ENCODE peak calls at places on chromosome 2, in six cellular contexts. W is HS-5, E is NCI-H2029, K is nephron progenitor cell, C is activated T-cell treated with anti-CD3 and anti-CD28 coated beads for 24 hours, A is KBM-7. L is an unnamed sample.

GRCh38 chr2:105866439-105867170 is 121.9 kb downstream of the NCK2 start:
- DNase-seq in W (no peak), E (no peak), C (no peak), A (peak), K (no peak), L (no peak)

GRCh38 chr2:238169021-238169707 is 10.4 kb downstream of the ERFE start:
- DNase-seq in W (peak), A (no peak), K (no peak), E (no peak), C (no peak), L (no peak)

GRCh38 chr2:135667045-135667444 is 74.6 kb upstream of the UBXN4 start:
- DNase-seq in C (no peak), K (no peak), A (peak), E (no peak), W (no peak), L (no peak)

GRCh38 chr2:182129188-182129707 is 143.6 kb downstream of the PPP1R1C start:
- DNase-seq in E (no peak), C (no peak), A (no peak), W (no peak), K (no peak), L (no peak)

GRCh38 chr2:239930378-239930777 is 94.8 kb downstream of the NDUFA10 start:
- DNase-seq in E (no peak), W (no peak), K (no peak), A (no peak), C (no peak), L (no peak)

GRCh38 chr2:206989306-206989705 is 50.0 kb downstream of the CPO start:
- DNase-seq in E (peak), C (no peak), W (no peak), K (peak), A (peak), L (no peak)

GRCh38 chr2:134401081-134401497 is 147.2 kb downstream of the MGAT5 start:
- DNase-seq in C (no peak), K (no peak), E (no peak), W (no peak), A (no peak), L (no peak)

GRCh38 chr2:138201326-138201725 is 237.1 kb downstream of the HNMT start:
- DNase-seq in A (no peak), C (no peak), W (no peak), K (no peak), E (no peak), L (no peak)

GRCh38 chr2:55364189-55365055 is 55.2 kb downstream of the CCDC88A start:
- DNase-seq in C (no peak), E (no peak), A (no peak), K (no peak), W (peak), L (no peak)

GRCh38 chr2:63101954-63102353 is 51.3 kb downstream of the OTX1 start:
- DNase-seq in C (no peak), A (no peak), K (no peak), E (no peak), W (no peak), L (no peak)

GRCh38 chr2:238505119-238505891 is 78.6 kb downstream of the ASB1 start:
- DNase-seq in C (no peak), E (no peak), K (no peak), A (no peak), W (no peak), L (no peak)

GRCh38 chr2:168192143-168192785 is 55.1 kb downstream of the STK39 start:
- DNase-seq in K (no peak), E (no peak), W (no peak), A (no peak), C (no peak), L (no peak)

GRCh38 chr2:191321861-191322662 is 76.9 kb downstream of the MYO1B start:
- DNase-seq in A (peak), E (no peak), C (no peak), K (no peak), W (peak), L (no peak)

GRCh38 chr2:105919826-105920225 is 175.1 kb downstream of the NCK2 start:
- DNase-seq in K (peak), W (no peak), E (peak), C (peak), A (peak), L (peak)

GRCh38 chr2:37367984-37368383 is 23.6 kb downstream of the QPCT start:
- DNase-seq in W (no peak), C (no peak), E (no peak), K (no peak), A (no peak), L (no peak)

GRCh38 chr2:160920791-160921303 is 239.4 kb upstream of the TANK start:
- DNase-seq in A (no peak), C (no peak), E (no peak), W (peak), K (peak), L (no peak)

GRCh38 chr2:58992062-58992736 is 751.1 kb upstream of the FANCL start:
- DNase-seq in K (no peak), A (no peak), C (no peak), W (no peak), E (no peak), L (no peak)

GRCh38 chr2:210442869-210443268 is 33.7 kb downstream of the LANCL1 start:
- DNase-seq in K (no peak), A (peak), C (no peak), W (no peak), E (no peak), L (no peak)

GRCh38 chr2:101717041-101717817 is 19.7 kb downstream of the MAP4K4 start:
- DNase-seq in W (no peak), E (no peak), K (no peak), C (no peak), A (peak), L (no peak)

GRCh38 chr2:37361994-37362698 is 17.7 kb downstream of the QPCT start:
- DNase-seq in E (no peak), C (no peak), K (no peak), A (no peak), W (no peak), L (no peak)

GRCh38 chr2:128420131-128420530 is 101.5 kb upstream of the HS6ST1 start:
- DNase-seq in K (no peak), E (no peak), C (no peak), A (no peak), W (no peak), L (no peak)

GRCh38 chr2:234635284-234635683 is 138.4 kb upstream of the ARL4C start:
- DNase-seq in K (no peak), W (no peak), A (no peak), C (no peak), E (no peak), L (no peak)

GRCh38 chr2:236745420-236746210 is 176.0 kb downstream of the ACKR3 start:
- DNase-seq in E (no peak), W (peak), C (no peak), A (no peak), K (no peak), L (no peak)

GRCh38 chr2:48118895-48119294 is 212.6 kb upstream of the FBXO11 start:
- DNase-seq in K (no peak), C (no peak), A (no peak), W (no peak), E (no peak), L (no peak)

GRCh38 chr2:101124684-101125366 is 26.4 kb downstream of the TBC1D8 start:
- DNase-seq in E (no peak), C (no peak), K (no peak), W (peak), A (no peak), L (no peak)

GRCh38 chr2:130839011-130839780 is 2.5 kb downstream of the ARHGEF4 start:
- DNase-seq in W (no peak), E (no peak), K (no peak), A (no peak), C (no peak), L (no peak)

GRCh38 chr2:190978389-190979053 is 35.5 kb downstream of the STAT1 start:
- DNase-seq in C (no peak), W (peak), E (no peak), K (no peak), A (no peak), L (no peak)

GRCh38 chr2:182649316-182649715 is 66.7 kb upstream of the DNAJC10 start:
- DNase-seq in E (peak), W (no peak), A (peak), K (peak), C (no peak), L (no peak)

GRCh38 chr2:105872142-105872728 is 127.5 kb downstream of the NCK2 start:
- DNase-seq in W (no peak), A (no peak), E (no peak), C (no peak), K (no peak), L (no peak)

GRCh38 chr2:23513881-23514793 is 129.2 kb downstream of the KLHL29 start:
- DNase-seq in C (no peak), K (no peak), A (no peak), W (no peak), E (no peak), L (no peak)

GRCh38 chr2:6883448-6884122 is 6.0 kb downstream of the RSAD2 start:
- DNase-seq in W (no peak), E (no peak), C (no peak), K (no peak), A (peak), L (no peak)

GRCh38 chr2:205698556-205699282 is 16.4 kb downstream of the NRP2 start:
- DNase-seq in W (no peak), C (no peak), K (no peak), E (no peak), A (no peak), L (no peak)

GRCh38 chr2:37780097-37780676 is 108.7 kb upstream of the CDC42EP3 start:
- DNase-seq in A (no peak), W (no peak), K (no peak), C (no peak), E (no peak), L (no peak)

GRCh38 chr2:237624565-237624964 is 2.8 kb upstream of the LRRFIP1 start:
- DNase-seq in W (no peak), A (peak), E (no peak), K (no peak), C (no peak), L (no peak)

GRCh38 chr2:190984595-190984994 is 29.4 kb downstream of the STAT1 start:
- DNase-seq in C (no peak), W (peak), A (no peak), E (no peak), K (no peak), L (no peak)

L was measured in T-helper 9 cell.